ENCODE peak calls at places on chromosomes 7 and 10, in seven cellular contexts. D, P, M, L, G, H and J are unnamed samples.

GRCh38 chr7:730501-731439 is 3.7 kb upstream of the PRKAR1B start:
- DNase-seq in D (no peak), H (no peak), M (no peak), L (peak; percentile 19), G (no peak), P (peak; percentile 51), J (no peak)

GRCh38 chr10:42488416-42488815 is 150.0 kb downstream of the ZNF33B start:
- DNase-seq in G (no peak), D (no peak), H (no peak), P (no peak), M (no peak), L (peak; percentile 61), J (no peak)

GRCh38 chr10:86267286-86268195 is 99.1 kb downstream of the GRID1 start:
- DNase-seq in G (no peak), P (no peak), M (no peak), H (no peak), D (no peak), L (no peak), J (no peak)

GRCh38 chr10:87603196-87603595 is 56.5 kb upstream of the PAPSS2 start:
- DNase-seq in G (no peak), H (no peak), M (no peak), L (peak; percentile 52), P (no peak), D (no peak), J (no peak)

GRCh38 chr10:100327007-100327700 is 2.9 kb downstream of the PKD2L1 start:
- DNase-seq in D (peak; percentile 62), M (no peak), G (no peak), H (no peak), L (peak; percentile 72), P (no peak), J (no peak)

GRCh38 chr10:8242295-8242872 is 187.9 kb downstream of the GATA3 start:
- DNase-seq in M (no peak), D (no peak), P (no peak), H (no peak), G (no peak), L (no peak), J (no peak)

GRCh38 chr7:99379043-99379577 is 4.6 kb downstream of the ARPC1B start:
- DNase-seq in G (peak; percentile 67), D (peak; percentile 90), M (peak; percentile 15), L (peak; percentile 98), P (peak; percentile 85), H (peak; percentile 54), J (no peak)

GRCh38 chr10:89554433-89554832 is 19.0 kb upstream of the SLC16A12 start:
- DNase-seq in P (no peak), H (no peak), L (no peak), G (no peak), D (no peak), M (peak; percentile 68), J (no peak)

GRCh38 chr10:4635883-4636282 is 190.1 kb upstream of the AKR1E2 start:
- DNase-seq in H (no peak), G (no peak), P (no peak), M (no peak), D (no peak), L (no peak), J (no peak)

GRCh38 chr10:33115720-33116119 is 157.7 kb upstream of the ITGB1 start:
- DNase-seq in M (peak; percentile 85), L (peak; percentile 63), H (no peak), P (peak; percentile 51), G (no peak), D (no peak), J (no peak)

GRCh38 chr7:44282601-44283171 is 42.7 kb downstream of the CAMK2B start:
- DNase-seq in D (no peak), H (no peak), L (no peak), M (no peak), G (peak; percentile 12), P (no peak), J (no peak)

DNA sequence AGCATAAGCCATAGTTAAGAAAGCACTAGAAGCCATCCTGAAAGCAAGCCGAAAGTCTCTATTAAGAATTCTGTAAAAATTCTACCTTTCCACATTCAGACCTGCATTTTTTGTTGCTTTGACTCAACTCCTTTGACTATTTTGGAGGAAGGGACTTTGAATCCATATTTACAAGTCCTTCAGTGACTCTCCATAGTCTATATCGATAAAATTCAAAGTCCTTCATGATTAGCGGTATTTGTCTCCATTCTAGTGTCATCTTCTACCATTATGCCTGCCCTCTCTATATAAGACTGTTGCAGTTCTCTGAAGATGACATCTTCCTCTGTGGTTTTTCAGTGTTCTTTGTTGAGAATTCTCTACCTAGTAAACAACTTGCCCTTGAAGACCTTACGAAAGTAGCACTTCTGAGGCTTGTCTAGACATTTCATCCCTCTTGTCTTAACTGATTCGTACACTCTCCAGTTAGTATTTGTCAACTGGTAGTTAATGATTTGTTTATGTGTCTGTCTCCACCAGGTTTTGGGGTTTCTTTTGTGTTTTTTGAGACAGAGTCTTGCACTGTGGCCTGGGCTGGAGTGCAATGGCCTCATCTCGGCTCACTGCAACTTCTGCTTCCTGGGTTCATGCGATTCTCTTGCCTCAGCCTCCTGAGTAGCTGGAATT is 1.7 kb downstream of the CCSER2 start:
- DNase-seq in L (no peak), G (no peak), P (no peak), M (no peak), D (no peak), H (no peak), J (no peak)
- H3K4me3 ChIP-seq in L (peak overlapping the region; percentile 93), G (peak overlapping the region; percentile 94), P (peak overlapping the region; percentile 76), M (peak overlapping the region; percentile 96), D (no peak overlapping the region), H (peak overlapping the region; percentile 84), J (peak overlapping the region; percentile 79)

DNA sequence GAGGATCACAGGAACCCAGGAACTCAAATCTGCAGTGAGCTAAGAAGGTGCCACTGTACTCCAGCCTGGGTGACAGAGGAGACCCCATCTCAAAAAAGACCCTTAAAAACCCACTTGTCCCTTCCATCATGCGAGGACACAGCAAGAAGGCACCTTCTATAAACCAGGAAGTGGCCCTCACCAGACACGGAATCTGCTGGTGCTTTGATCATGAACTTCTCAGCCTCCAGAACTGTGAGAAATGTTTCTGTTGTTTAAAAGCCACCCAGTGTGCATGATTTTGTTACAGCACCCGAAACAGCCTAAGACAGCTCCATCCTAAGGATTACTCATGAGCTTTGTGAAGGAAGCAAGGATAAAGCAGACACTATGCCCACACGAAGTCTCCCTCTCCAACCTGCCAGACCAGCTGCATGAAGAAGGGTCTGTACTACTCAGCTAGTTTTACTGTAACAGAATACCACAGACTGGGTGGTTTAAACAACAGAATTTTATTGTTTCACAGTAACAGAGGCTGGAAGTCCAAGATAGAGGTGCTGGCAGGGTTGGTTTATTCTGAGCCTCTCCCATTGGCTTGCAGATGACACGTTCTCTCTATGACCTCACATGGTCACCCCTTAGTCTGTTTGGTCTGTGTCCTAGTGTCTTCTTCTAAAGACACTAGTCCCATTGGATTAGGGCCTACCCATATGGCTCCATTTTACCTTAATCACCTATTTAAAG is 13.7 kb downstream of the VIM start:
- DNase-seq in P (no peak), L (no peak), M (no peak), G (no peak), H (no peak), D (no peak), J (no peak)
- H3K27ac ChIP-seq in P (no peak overlapping the region), L (no peak overlapping the region), M (no peak overlapping the region), G (no peak overlapping the region), H (no peak overlapping the region), D (no peak overlapping the region), J (no peak overlapping the region)

DNA sequence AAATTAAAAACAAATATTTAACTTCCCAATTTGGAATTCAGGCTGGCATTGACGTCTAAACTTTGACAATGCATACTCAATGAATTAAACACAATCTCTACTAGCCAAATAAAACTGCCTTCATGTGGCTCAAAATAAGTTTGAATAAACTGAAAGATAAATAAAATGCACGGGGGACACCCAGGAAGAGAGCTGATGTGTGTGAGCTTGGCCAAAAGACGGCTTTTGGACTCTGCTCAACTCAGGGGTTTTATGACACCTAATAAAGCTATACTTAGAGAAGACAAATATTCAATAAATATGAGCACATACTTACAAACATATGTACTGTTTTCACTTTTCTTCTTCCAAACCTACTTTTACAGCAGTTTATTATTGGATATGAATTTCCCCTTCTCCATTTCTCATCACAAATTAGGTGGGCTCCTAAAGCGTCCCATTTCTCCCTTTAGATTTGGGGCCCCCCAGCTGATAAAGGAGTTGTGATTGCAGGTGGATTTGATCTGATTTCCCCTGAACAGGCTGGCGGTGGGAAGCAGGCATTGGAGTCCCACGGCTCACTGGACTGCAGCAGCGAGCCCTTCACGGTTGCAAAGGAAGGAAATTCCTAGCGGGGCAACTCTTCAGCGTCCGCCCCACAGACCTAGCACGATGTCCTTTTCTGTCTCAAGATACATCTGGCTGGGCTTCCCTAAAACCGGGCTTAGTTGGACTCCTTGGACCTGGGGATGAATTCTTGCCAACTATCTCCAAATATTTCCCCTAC is 79.6 kb downstream of the INSIG1 start:
- DNase-seq in P (no peak), L (no peak), H (no peak), D (no peak), M (no peak), G (no peak), J (no peak)
- H3K4me3 ChIP-seq in P (no peak overlapping the region), L (peak overlapping the region; percentile 39), H (no peak overlapping the region), D (no peak overlapping the region), M (peak overlapping the region; percentile 47), G (peak overlapping the region; percentile 25), J (no peak overlapping the region)

DNA sequence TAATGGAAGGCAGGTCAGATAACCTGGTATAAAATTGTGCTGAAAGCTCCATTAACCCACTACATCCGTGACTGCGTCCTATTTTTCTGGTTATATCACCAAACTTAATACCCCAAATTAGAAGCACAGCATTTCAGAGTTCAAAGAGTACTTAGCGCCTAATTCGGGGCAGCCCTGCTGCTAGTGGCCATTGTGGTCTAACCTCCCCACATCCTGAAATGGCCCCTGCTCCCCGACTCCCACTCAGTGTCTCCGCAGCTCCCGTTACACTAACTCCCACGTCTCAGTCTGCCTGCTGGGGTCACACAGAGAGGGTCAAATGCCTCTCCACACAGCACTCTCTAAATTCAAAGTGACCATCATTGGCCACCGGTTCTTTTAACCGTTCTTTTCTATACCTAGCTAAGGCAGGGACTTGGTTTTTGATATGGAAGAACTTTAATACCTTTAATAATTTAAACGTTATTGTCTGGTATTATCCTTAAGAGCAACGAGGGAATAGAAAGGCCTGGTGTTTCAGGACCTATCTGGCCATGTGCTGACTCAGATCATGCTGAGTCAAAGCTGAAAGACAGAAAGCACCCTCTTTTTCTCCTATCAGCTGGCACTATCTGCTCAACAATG is 117.1 kb downstream of the KMT2E start:
- DNase-seq in M (no peak), H (no peak), L (peak; percentile 46), D (no peak), P (peak; percentile 48), G (no peak), J (no peak)
- H3K27ac ChIP-seq in M (no peak overlapping the region), H (no peak overlapping the region), L (no peak overlapping the region), D (no peak overlapping the region), P (no peak overlapping the region), G (no peak overlapping the region), J (no peak overlapping the region)